ENCODE peak calls at places on chromosomes 11 and 22, in six cellular contexts. P is bronchial epithelial cell, F is neural progenitor cell, D is AG09319, E is HCT116, B is A549. N is an unnamed sample.

GRCh38 chr11:10886652-10887250 is 28.9 kb upstream of the ZBED5 start:
- DNase-seq in B (no peak), D (no peak), P (no peak), F (no peak), E (no peak), N (no peak)

GRCh38 chr11:74696932-74697687 is 34.1 kb downstream of the CHRDL2 start:
- DNase-seq in E (no peak), P (peak; percentile 77), D (peak; percentile 89), B (peak; percentile 56), F (peak; percentile 11), N (peak; percentile 41)

GRCh38 chr11:6022954-6023353 is 7.6 kb downstream of the OR56A1 start:
- DNase-seq in D (no peak), E (peak; percentile 33), B (peak; percentile 13), P (peak; percentile 66), F (peak; percentile 76), N (peak; percentile 36)

GRCh38 chr22:24728790-24729637 is 45.5 kb downstream of the PIWIL3 start:
- DNase-seq in D (no peak), P (peak; percentile 11), F (peak; percentile 60), B (no peak), E (no peak), N (peak; percentile 33)

GRCh38 chr11:111206472-111206871 is 39.1 kb upstream of the POU2AF2 start:
- DNase-seq in D (peak; percentile 11), B (peak; percentile 8), F (no peak), E (no peak), P (peak; percentile 71), N (no peak)

GRCh38 chr11:64850979-64851567 is 6.6 kb upstream of the CDC42BPG start:
- DNase-seq in F (no peak), D (no peak), P (no peak), B (no peak), E (no peak), N (no peak)

GRCh38 chr11:64100345-64100744 is 64.6 kb downstream of the FLRT1 start:
- DNase-seq in P (no peak), E (no peak), B (no peak), F (no peak), D (no peak), N (no peak)

GRCh38 chr22:44003776-44004460 is 20.2 kb upstream of the PARVB start:
- DNase-seq in P (no peak), B (no peak), F (peak; percentile 63), D (no peak), E (peak; percentile 7), N (peak; percentile 35)

GRCh38 chr22:46444390-46444854 is 93.0 kb downstream of the CELSR1 start:
- DNase-seq in D (no peak), F (no peak), B (no peak), P (no peak), E (no peak), N (no peak)

GRCh38 chr22:49997932-49998717 is 14.4 kb downstream of the IL17REL start:
- DNase-seq in D (no peak), P (no peak), E (no peak), B (no peak), F (no peak), N (no peak)

GRCh38 chr22:41770715-41771452 is 29.6 kb upstream of the CCDC134 start:
- DNase-seq in B (no peak), F (no peak), P (peak; percentile 80), D (no peak), E (no peak), N (no peak)

GRCh38 chr11:74437441-74437840 is 29.9 kb downstream of the KCNE3 start:
- DNase-seq in D (no peak), E (no peak), B (no peak), P (peak; percentile 24), F (no peak), N (no peak)

GRCh38 chr11:132992838-132993680 is 539.2 kb downstream of the OPCML start:
- DNase-seq in E (no peak), D (no peak), P (no peak), B (no peak), F (peak; percentile 73), N (peak; percentile 19)
- TF ChIP-seq CTCF in E (no peak), D (no peak), P (no peak), B (no peak), F (peak; percentile 12), N (no peak)

DNA sequence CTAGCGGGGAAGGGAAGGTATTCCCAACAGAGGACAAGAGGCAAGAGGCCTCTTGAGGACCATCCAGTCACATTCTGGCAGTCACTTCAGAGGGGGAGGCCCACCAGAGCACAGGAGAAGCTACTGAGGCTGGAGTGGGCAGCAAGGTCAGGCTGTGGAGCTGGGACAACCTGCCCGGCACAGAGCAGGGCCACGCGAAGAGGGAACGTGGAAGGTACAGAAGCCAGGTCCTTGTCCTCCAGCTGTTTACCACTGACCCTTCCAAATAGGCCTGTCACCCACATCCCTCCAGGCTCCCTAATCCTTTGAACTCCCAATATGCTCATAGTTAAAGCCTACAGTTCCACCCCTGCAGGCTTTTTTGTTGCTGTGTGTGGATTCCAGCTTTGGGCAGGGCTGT is 76.9 kb downstream of the IGLL1 start:
- DNase-seq in F (no peak), D (no peak), B (no peak), P (no peak), E (no peak), N (no peak)
- TF ChIP-seq CTCF in F (no peak), D (no peak), B (no peak), P (no peak), E (no peak), N (no peak)

GRCh38 chr11:67303989-67304411 is 670 bp downstream of the SSH3 start:
- DNase-seq in B (no peak), E (no peak), F (no peak), P (no peak), D (no peak), N (no peak)
- TF ChIP-seq CTCF in B (no peak), E (no peak), F (no peak), P (no peak), D (no peak), N (no peak)

DNA sequence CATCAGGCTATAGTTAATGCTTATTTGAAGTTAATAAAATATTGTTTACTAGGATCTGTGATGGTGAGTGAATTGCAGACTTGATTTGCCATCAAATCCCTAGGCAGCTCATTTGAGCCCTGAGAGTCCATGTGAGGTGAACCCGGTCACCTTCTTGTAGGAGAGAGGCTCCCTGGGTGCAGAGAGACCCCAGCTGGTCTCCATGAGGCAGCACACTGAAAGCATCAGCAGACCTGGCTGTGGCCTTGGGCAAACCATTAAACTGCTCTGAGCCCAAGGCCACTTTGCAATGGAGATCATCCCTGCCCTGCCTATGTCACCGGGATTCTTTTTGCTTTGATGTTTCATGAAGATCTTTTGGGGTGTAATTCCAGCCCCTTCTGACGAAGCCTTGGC is 125.2 kb downstream of the MICAL2 start:
- DNase-seq in E (no peak), F (no peak), P (no peak), D (no peak), B (no peak), N (no peak)
- TF ChIP-seq CTCF in E (peak; percentile 29), F (no peak), P (no peak), D (no peak), B (no peak), N (no peak)

DNA sequence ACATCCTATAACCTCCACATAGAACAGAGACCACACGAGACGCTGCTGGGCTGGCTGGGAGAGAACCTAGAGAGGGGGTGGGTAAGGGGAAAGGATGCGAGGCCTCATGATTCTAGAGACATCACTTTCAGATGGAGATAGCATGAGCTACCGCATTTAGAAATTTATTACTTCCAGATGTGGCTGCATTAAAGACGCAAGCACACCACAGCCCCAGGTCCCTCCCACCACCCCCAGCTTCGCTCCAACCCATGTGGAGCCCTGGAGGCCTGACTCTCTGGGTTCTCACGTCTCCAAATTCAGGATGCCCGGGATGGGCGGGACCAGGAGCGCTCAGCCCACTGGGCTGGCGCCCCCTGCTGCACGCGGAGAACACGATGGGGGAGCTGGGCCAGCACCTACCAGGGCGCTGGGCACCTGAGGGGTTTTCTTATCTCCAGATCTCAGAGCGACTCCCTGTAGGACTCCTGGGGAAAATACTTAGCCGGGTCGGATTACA is 13.6 kb downstream of the MRPL21 start:
- DNase-seq in B (peak; percentile 52), E (no peak), F (peak; percentile 71), D (peak; percentile 94), P (no peak), N (peak; percentile 64)
- TF ChIP-seq CTCF in B (peak; percentile 47), E (peak; percentile 67), F (peak; percentile 66), D (peak; percentile 92), P (peak; percentile 40), N (peak; percentile 43)

GRCh38 chr22:18955696-18956095 is 19.6 kb upstream of the PRODH start:
- DNase-seq in B (no peak), E (no peak), P (no peak), D (no peak), F (no peak), N (peak; percentile 3)
- TF ChIP-seq CTCF in B (no peak), E (no peak), P (no peak), D (no peak), F (no peak), N (no peak)

GRCh38 chr22:38030311-38031133 is 26.7 kb upstream of the PICK1 start:
- DNase-seq in F (peak; percentile 54), P (no peak), E (no peak), D (no peak), B (no peak), N (no peak)
- TF ChIP-seq CTCF in F (peak; percentile 25), P (no peak), E (no peak), D (no peak), B (no peak), N (no peak)